ENCODE peak calls at places on chromosomes 13 and 19, in five cellular contexts. J is K562, A is SK-N-SH, F is GM12878, U is HCT116. M is an unnamed sample.

GRCh38 chr13:78714717-78715116 is 55.8 kb upstream of the OBI1 start:
- DNase-seq in J (no peak), A (no peak), F (no peak), U (no peak), M (no peak)

GRCh38 chr13:41058229-41059070 is 2.9 kb upstream of the WBP4 start:
- DNase-seq in J (no peak), A (no peak), F (no peak), U (no peak), M (no peak)

GRCh38 chr19:3366104-3366760 is at the start of gene NFIC:
- DNase-seq in J (peak), A (peak), F (no peak), U (peak), M (no peak)

GRCh38 chr13:40983725-40984669 is 35.1 kb downstream of the ELF1 start:
- DNase-seq in J (no peak), A (no peak), F (no peak), U (no peak), M (no peak)

GRCh38 chr19:38980583-38981374 is 5.2 kb upstream of the FBXO17 start:
- DNase-seq in J (no peak), A (no peak), F (no peak), U (no peak), M (peak)

GRCh38 chr19:33390120-33390907 is 16.8 kb downstream of the CEBPG start:
- DNase-seq in J (no peak), A (peak), F (no peak), U (no peak), M (no peak)

GRCh38 chr13:110023729-110024645 is 237.6 kb upstream of the IRS2 start:
- DNase-seq in J (no peak), A (no peak), F (no peak), U (no peak), M (no peak)

GRCh38 chr13:27035892-27036235 is 135.7 kb downstream of the USP12 start:
- DNase-seq in J (no peak), A (no peak), F (no peak), U (peak), M (no peak)

GRCh38 chr13:98397221-98397620 is 179.7 kb downstream of the STK24 start:
- DNase-seq in J (no peak), A (no peak), F (no peak), U (no peak), M (no peak)

GRCh38 chr19:4678881-4679379 is 8.8 kb upstream of the MYDGF start:
- DNase-seq in J (peak), A (peak), F (no peak), U (peak), M (no peak)

GRCh38 chr19:49890349-49891311 is 6.1 kb downstream of the IL4I1 start:
- DNase-seq in J (peak), A (peak), F (no peak), U (no peak), M (no peak)

GRCh38 chr19:41734156-41734555 is 21.2 kb upstream of the CEACAM6 start:
- DNase-seq in J (no peak), A (no peak), F (no peak), U (no peak), M (no peak)

GRCh38 chr19:52331757-52332156 is 4.3 kb upstream of the ZNF610 start:
- DNase-seq in J (no peak), A (no peak), F (no peak), U (no peak), M (no peak)

GRCh38 chr19:37989855-37990254 is 82.8 kb downstream of the SIPA1L3 start:
- DNase-seq in J (no peak), A (no peak), F (no peak), U (no peak), M (no peak)

GRCh38 chr13:48131481-48131992 is 36.6 kb upstream of the MED4 start:
- DNase-seq in J (no peak), A (no peak), F (no peak), U (no peak), M (no peak)

GRCh38 chr13:51682691-51683090 is 98.4 kb downstream of the WDFY2 start:
- DNase-seq in J (no peak), A (no peak), F (no peak), U (no peak), M (no peak)

GRCh38 chr19:42140125-42140754 is 8.0 kb upstream of the POU2F2 start:
- DNase-seq in J (peak), A (no peak), F (no peak), U (no peak), M (peak)

GRCh38 chr13:26721251-26721939 is 39.2 kb downstream of the GPR12 start:
- DNase-seq in J (no peak), A (no peak), F (no peak), U (no peak), M (no peak)

GRCh38 chr13:27953671-27954405 is 15.3 kb downstream of the CDX2 start:
- DNase-seq in J (peak), A (peak), F (no peak), U (peak), M (peak)

GRCh38 chr19:41541990-41542584 is 33.9 kb upstream of the CEACAM21 start:
- DNase-seq in J (peak), A (peak), F (no peak), U (peak), M (peak)

GRCh38 chr13:50594276-50594970 is 249.1 kb downstream of the DLEU7 start:
- DNase-seq in J (peak), A (peak), F (peak), U (no peak), M (peak)

GRCh38 chr13:98821372-98822237 is 69.1 kb upstream of the SLC15A1 start:
- DNase-seq in J (no peak), A (peak), F (no peak), U (no peak), M (peak)

GRCh38 chr19:34505321-34506025 is 23.9 kb downstream of the WTIP start:
- DNase-seq in J (peak), A (peak), F (no peak), U (no peak), M (no peak)

GRCh38 chr19:2542341-2543069 is 66.6 kb downstream of the GADD45B start:
- DNase-seq in J (no peak), A (no peak), F (no peak), U (no peak), M (peak)

GRCh38 chr13:113838711-113839201 is 25.1 kb downstream of the GAS6 start:
- DNase-seq in J (no peak), A (no peak), F (no peak), U (no peak), M (no peak)

GRCh38 chr19:54021932-54022331 is 30.5 kb downstream of the CACNG6 start:
- DNase-seq in J (no peak), A (no peak), F (no peak), U (no peak), M (peak)

GRCh38 chr19:54023191-54023590 is 31.8 kb downstream of the CACNG6 start:
- DNase-seq in J (no peak), A (no peak), F (no peak), U (no peak), M (no peak)

GRCh38 chr19:54026656-54027055 is 35.2 kb downstream of the CACNG6 start:
- DNase-seq in J (no peak), A (no peak), F (no peak), U (no peak), M (no peak)

GRCh38 chr19:54021363-54021762 is 29.9 kb downstream of the CACNG6 start:
- DNase-seq in J (no peak), A (no peak), F (no peak), U (no peak), M (no peak)

DNA sequence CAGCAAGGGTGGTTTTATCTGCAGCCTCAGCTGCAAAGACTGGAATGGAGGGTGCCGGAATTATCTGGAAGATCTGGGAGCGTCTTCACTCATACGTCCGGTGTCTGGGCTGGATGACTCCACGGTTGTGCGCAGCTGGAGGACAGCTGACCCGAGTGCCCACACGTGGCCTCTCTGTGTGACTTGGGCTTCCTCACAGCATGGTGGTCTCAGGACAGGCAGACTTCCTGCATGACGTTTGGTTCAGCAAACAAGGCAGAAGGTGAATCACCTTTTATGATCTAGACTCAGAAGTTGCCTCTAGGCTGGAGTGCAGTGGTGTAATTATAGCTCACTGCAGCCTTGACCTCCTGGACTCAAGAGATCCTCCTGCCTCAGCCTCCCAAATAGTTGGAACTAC is 33.2 kb downstream of the CACNG6 start:
- DNase-seq in J (no peak), A (no peak), F (no peak), U (no peak), M (peak)
- TF ChIP-seq REST in J (no peak), A (no peak), F (no peak), U (no peak), M (no peak)

GRCh38 chr19:43798546-43799409 is 3.5 kb downstream of the LYPD5 start:
- DNase-seq in J (peak), A (peak), F (no peak), U (peak), M (no peak)
- TF ChIP-seq ZBTB33 in J (no peak), A (no peak), F (no peak), U (peak), M (no peak)

GRCh38 chr19:10603084-10603872 is 16.2 kb upstream of the AP1M2 start:
- DNase-seq in J (peak), A (peak), F (peak), U (no peak), M (no peak)

GRCh38 chr19:10602330-10603083 is 15.4 kb upstream of the AP1M2 start:
- DNase-seq in J (peak), A (peak), F (no peak), U (peak), M (peak)

GRCh38 chr19:10604460-10604980 is 17.4 kb upstream of the AP1M2 start:
- DNase-seq in J (no peak), A (peak), F (peak), U (no peak), M (no peak)

GRCh38 chr19:10601999-10602329 is 14.9 kb upstream of the AP1M2 start:
- DNase-seq in J (no peak), A (no peak), F (no peak), U (no peak), M (no peak)

DNA sequence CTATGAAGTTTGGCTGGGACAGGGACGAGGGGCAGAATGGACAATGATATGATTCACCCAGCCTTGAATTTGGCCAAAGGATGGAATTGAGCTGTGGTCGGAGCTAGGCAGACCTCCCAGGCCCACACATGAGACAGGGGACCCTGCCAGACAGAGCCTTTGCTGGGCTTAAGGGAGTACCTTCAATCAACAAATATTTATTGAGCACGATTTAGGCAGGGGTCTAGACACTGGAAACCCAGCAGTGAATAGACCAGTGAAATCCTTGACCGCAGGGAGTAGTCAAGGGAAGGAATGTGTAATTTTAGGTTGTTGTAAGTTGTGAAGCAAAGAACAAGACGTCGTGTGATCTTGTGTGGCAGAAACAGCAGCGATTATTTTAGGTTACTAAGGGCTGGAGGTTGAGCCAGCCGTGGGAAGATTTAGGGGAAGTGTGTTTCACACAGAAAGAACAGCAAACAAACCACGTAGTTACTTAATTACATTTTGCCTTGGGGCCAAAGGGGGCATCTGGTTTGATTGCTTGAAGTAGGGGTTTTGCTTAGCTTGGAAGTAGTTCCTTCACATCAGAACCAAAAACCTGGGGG is 16.9 kb upstream of the AP1M2 start:
- DNase-seq in J (no peak), A (peak), F (peak), U (no peak), M (no peak)
- TF ChIP-seq REST in J (no peak), A (no peak), F (no peak), U (no peak), M (no peak)

GRCh38 chr13:59890064-59890463 is 273.7 kb downstream of the DIAPH3 start:
- DNase-seq in J (no peak), A (no peak), F (no peak), U (no peak), M (no peak)
- TF ChIP-seq ZBTB33 in J (no peak), A (no peak), F (no peak), U (no peak), M (no peak)

DNA sequence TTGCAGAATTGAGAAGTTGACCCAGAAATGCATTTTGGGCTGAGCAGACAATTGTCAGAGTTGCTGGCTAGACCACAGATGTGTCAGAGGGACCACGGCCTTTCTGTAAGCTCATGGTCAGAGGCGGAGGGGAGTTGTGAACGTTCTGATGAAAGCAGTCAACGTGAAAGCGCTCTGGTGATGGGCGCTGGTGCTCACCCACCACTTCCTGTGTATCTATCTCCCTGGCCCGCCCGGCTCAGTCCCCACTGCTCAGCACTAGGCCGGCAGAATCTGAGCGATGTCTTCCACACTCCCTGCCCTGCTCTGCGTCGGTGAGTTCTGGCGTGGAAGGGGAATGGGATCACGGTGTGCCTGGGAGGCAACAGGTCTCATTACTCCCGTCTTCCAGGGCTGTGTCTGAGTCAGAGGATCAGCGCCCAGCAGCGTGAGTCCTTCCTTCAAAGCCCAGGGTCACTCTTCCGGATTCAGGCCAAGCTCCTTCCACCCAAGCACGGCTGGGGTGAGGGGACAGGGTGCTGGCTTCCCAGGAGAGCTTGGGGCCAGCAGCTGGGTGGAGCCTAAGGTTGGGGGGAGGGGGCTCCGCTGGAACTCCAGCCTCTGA is at the start of gene NCR1:
- DNase-seq in J (peak), A (no peak), F (no peak), U (no peak), M (no peak)
- TF ChIP-seq REST in J (no peak), A (no peak), F (no peak), U (no peak), M (no peak)

GRCh38 chr13:80262051-80262695 is 78.8 kb downstream of the SPRY2 start:
- DNase-seq in J (no peak), A (no peak), F (no peak), U (no peak), M (no peak)
- TF ChIP-seq ZBTB33 in J (no peak), A (no peak), F (no peak), U (no peak), M (no peak)

M was measured in HepG2.